ENCODE peak calls at places on chromosomes 13 and 19, in six cellular contexts. X is omental fat pad, K is fibroblast of pulmonary artery, S is neural progenitor cell, U is lower lobe of right lung, A is Panc1. C is an unnamed sample.

GRCh38 chr19:2986951-2987491 is 9.7 kb downstream of the TLE6 start:
- DNase-seq in K (no peak), A (no peak), S (peak), U (no peak), X (no peak), C (no peak)

GRCh38 chr13:33164331-33164730 is 121.2 kb downstream of the STARD13 start:
- DNase-seq in X (no peak), U (no peak), A (no peak), S (no peak), K (peak), C (no peak)

GRCh38 chr13:33278923-33279322 is 6.6 kb downstream of the STARD13 start:
- DNase-seq in K (no peak), X (no peak), U (no peak), A (no peak), S (no peak), C (no peak)

GRCh38 chr19:13505761-13506549 is at the start of gene CACNA1A:
- DNase-seq in K (no peak), A (no peak), U (no peak), S (peak), X (no peak), C (peak)

GRCh38 chr19:6678690-6679109 is 8.7 kb upstream of the TNFSF14 start:
- DNase-seq in U (no peak), K (no peak), S (no peak), A (no peak), X (no peak), C (no peak)

GRCh38 chr13:76383671-76384461 is 502.3 kb downstream of the KCTD12 start:
- DNase-seq in S (no peak), U (no peak), K (peak), A (peak), X (no peak), C (no peak)

GRCh38 chr13:101698400-101698799 is 245.9 kb downstream of the ITGBL1 start:
- DNase-seq in X (no peak), S (no peak), A (no peak), K (no peak), U (no peak), C (no peak)

GRCh38 chr19:50551713-50552187 is 16.5 kb downstream of the LRRC4B start:
- DNase-seq in A (no peak), K (peak), U (no peak), S (peak), X (no peak), C (no peak)

GRCh38 chr13:106919638-106920037 is 351.7 kb upstream of the ARGLU1 start:
- DNase-seq in K (peak), X (no peak), A (no peak), S (peak), U (peak), C (no peak)

GRCh38 chr13:30224732-30225131 is 82.6 kb downstream of the KATNAL1 start:
- DNase-seq in U (no peak), K (peak), X (no peak), A (peak), S (no peak), C (no peak)

GRCh38 chr19:19342086-19343015 is 21.7 kb downstream of the MAU2 start:
- DNase-seq in K (peak), U (peak), X (no peak), S (peak), A (no peak), C (peak)
- TF ChIP-seq CTCF in K (peak), U (peak), X (no peak), S (peak), A (peak), C (peak)

DNA sequence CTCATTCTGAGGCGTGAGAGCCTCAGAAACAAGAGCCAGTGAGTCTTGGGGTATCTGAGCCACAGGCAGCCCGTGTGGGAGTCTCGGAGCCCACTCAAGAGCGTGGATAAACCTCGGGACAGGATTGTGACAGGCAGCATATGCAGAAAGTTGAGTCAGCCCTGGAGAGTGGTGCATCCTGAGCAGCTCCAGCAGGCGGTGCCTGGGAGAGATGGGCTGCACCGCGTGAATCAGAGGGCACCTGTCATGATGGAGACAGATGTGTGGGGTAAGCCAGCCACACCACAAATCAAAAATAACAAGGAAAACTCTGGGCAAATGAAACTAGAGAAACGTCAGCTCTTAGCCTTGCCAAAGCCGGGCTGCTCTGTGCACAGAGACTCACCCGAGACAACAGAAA is 30.0 kb upstream of the POP4 start:
- DNase-seq in U (no peak), S (no peak), K (no peak), X (no peak), A (no peak), C (no peak)
- TF ChIP-seq CTCF in U (no peak), S (no peak), K (no peak), X (no peak), A (no peak), C (no peak)

GRCh38 chr19:15154002-15154612 is 46.7 kb downstream of the NOTCH3 start:
- DNase-seq in K (peak), X (no peak), U (no peak), S (peak), A (no peak), C (no peak)
- TF ChIP-seq CTCF in K (peak), X (no peak), U (peak), S (peak), A (peak), C (peak)

DNA sequence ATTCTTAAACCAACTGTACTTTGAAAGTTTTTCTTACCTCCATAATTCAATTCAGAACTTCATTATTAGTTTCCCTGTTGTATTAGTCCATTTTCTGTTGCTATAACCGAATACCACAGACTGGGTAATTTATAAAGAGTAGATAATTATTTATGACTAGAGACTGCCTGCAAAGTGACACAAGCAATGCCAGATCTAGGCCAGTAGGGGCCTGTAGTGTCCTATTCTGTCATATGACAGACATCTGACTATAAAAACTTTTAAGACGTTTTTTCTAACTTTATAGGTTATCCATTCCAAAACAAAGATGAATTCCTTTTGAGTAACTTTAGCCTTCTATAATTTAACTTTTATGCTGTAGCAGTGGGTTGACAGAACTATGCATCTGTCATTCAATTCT is 2783.8 kb downstream of the PCDH9 start:
- DNase-seq in X (no peak), S (no peak), A (no peak), K (peak), U (no peak), C (no peak)
- TF ChIP-seq CTCF in X (no peak), S (peak), A (peak), K (peak), U (no peak), C (no peak)

DNA sequence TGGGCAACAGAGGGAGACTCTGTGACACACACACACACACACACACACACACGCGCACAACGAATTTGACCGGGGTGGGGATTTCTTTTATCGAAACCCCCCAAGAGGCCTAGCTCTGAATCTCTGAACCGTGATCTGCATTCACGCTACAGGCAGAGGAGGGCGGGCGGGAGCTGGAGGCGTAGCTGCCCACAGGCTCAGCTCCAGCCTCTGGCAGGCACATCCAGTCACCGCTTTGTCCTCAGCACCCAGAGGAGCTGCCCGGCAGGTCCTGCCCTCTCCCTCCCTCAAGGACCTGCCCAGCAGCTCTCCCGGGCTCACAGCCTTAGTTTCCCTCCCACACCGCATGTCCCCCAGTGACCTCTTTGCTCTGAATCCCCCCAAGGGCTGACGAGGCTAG is 20.0 kb downstream of the CILP2 start:
- DNase-seq in X (no peak), A (no peak), K (no peak), S (no peak), U (no peak), C (no peak)
- TF ChIP-seq CTCF in X (no peak), A (no peak), K (no peak), S (no peak), U (no peak), C (no peak)

GRCh38 chr19:57632987-57633831 is at the start of gene ZNF211:
- DNase-seq in X (peak), S (peak), K (peak), U (peak), A (peak), C (peak)
- TF ChIP-seq CTCF in X (no peak), S (no peak), K (no peak), U (no peak), A (no peak), C (no peak)

DNA sequence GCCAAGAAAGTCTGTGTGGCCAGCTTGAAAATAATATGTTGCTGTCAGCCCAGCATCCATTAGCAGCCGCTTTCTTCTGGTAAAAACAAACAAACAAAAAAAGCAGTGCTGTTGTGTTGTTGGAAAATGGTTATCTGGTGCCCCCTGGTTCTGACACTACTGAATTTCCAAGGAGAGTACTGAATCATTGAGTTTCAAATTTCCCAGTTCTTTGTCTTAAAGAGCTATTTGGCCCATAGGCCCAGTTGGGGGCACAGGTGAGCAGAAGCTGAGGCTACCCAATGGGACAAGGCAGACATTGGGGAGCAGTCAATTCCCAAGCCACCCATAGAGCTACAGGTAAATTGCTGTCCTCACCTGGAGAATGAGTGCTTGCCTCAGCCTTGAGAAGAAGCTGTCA is 995.9 kb downstream of the UQCRFS1 start:
- DNase-seq in A (no peak), U (no peak), S (peak), K (no peak), X (no peak), C (no peak)
- TF ChIP-seq CTCF in A (peak), U (no peak), S (peak), K (no peak), X (no peak), C (no peak)

GRCh38 chr19:46571495-46571894 is 29.6 kb upstream of the CALM3 start:
- DNase-seq in X (no peak), K (peak), A (no peak), S (peak), U (no peak), C (no peak)
- TF ChIP-seq CTCF in X (no peak), K (peak), A (peak), S (peak), U (no peak), C (no peak)

C was measured in mesothelial cell of epicardium.